ENCODE peak calls at places on chromosomes 3 and 15, in nine cellular contexts. K, G, D, Q, W, V, S, L and M are unnamed samples.

GRCh38 chr15:77059761-77060345 is 11.1 kb downstream of the TSPAN3 start:
- DNase-seq in Q (no peak), K (no peak), W (peak), V (no peak), D (no peak), L (no peak), S (no peak), G (no peak), M (no peak)

GRCh38 chr3:181623924-181624694 is 87.6 kb upstream of the SOX2 start:
- DNase-seq in V (no peak), L (peak), K (no peak), Q (no peak), D (no peak), G (peak), S (peak), W (no peak), M (no peak)

GRCh38 chr3:159238646-159239045 is 436.8 kb downstream of the MFSD1 start:
- DNase-seq in V (no peak), K (no peak), G (no peak), D (no peak), S (no peak), Q (no peak), L (peak), W (no peak), M (no peak)

GRCh38 chr3:23648326-23648964 is 157.3 kb upstream of the UBE2E1 start:
- DNase-seq in G (no peak), S (no peak), L (peak), Q (no peak), K (no peak), D (no peak), W (no peak), V (no peak), M (no peak)

GRCh38 chr15:79171320-79172031 is 80.9 kb upstream of the RASGRF1 start:
- DNase-seq in Q (no peak), V (no peak), K (peak), L (no peak), D (no peak), S (no peak), G (no peak), W (no peak), M (no peak)

GRCh38 chr15:69160976-69161877 is 792 bp downstream of the GLCE start:
- DNase-seq in L (peak), Q (peak), V (peak), G (peak), K (no peak), W (peak), S (peak), D (no peak), M (no peak)

GRCh38 chr3:157075693-157076420 is 84.1 kb downstream of the CCNL1 start:
- DNase-seq in L (no peak), G (no peak), W (peak), S (no peak), Q (no peak), D (no peak), V (no peak), K (no peak), M (no peak)

GRCh38 chr3:9071982-9072666 is 108.9 kb upstream of the RAD18 start:
- DNase-seq in Q (no peak), L (no peak), V (no peak), S (no peak), W (no peak), K (no peak), D (no peak), G (no peak), M (no peak)

GRCh38 chr3:186965141-186965879 is 35.0 kb downstream of the ST6GAL1 start:
- DNase-seq in W (no peak), S (no peak), Q (no peak), G (no peak), L (no peak), D (no peak), K (no peak), V (no peak), M (no peak)

GRCh38 chr3:57596495-57597239 is 477 bp downstream of the ARF4 start:
- DNase-seq in L (peak), W (peak), V (peak), G (peak), K (peak), Q (peak), D (peak), S (peak), M (peak)